ENCODE peak calls at places on chromosomes 7 and 10, in nine cellular contexts. U is IMR-90, X is dorsolateral prefrontal cortex, L is lung, B is heart left ventricle, A is thyroid gland, W is astrocyte of the spinal cord, Q is fibroblast of lung, J is ovary. N is an unnamed sample.

GRCh38 chr7:38731195-38731594 is 100.0 kb upstream of the AMPH start:
- DNase-seq in U (peak; percentile 49), X (no peak), L (no peak), B (no peak), A (no peak), W (peak; percentile 22), Q (peak; percentile 43), J (no peak), N (peak; percentile 14)

GRCh38 chr7:110600983-110601382 is 489.9 kb upstream of the LRRN3 start:
- DNase-seq in U (no peak), X (no peak), L (no peak), B (no peak), A (peak; percentile 1), W (no peak), Q (no peak), J (no peak), N (no peak)

GRCh38 chr10:30455816-30456215 is 21.8 kb downstream of the MAP3K8 start:
- DNase-seq in U (no peak), X (no peak), L (no peak), B (no peak), A (peak; percentile 14), W (no peak), Q (no peak), J (peak; percentile 60), N (no peak)

GRCh38 chr7:31122649-31123058 is 70.5 kb downstream of the ADCYAP1R1 start:
- DNase-seq in U (peak; percentile 90), X (no peak), L (peak; percentile 74), B (peak; percentile 60), A (peak; percentile 55), W (peak; percentile 85), Q (peak; percentile 81), J (peak; percentile 66), N (peak; percentile 81)

GRCh38 chr7:113200281-113200680 is 81.9 kb upstream of the SMIM30 start:
- DNase-seq in U (no peak), X (no peak), L (no peak), B (no peak), A (no peak), W (no peak), Q (peak; percentile 15), J (no peak), N (no peak)

GRCh38 chr10:77796311-77796915 is 130.1 kb downstream of the DLG5 start:
- DNase-seq in U (no peak), X (no peak), L (no peak), B (no peak), A (no peak), W (no peak), Q (no peak), J (no peak), N (no peak)

GRCh38 chr7:134359787-134360432 is 43.2 kb upstream of the SLC35B4 start:
- DNase-seq in U (no peak), X (no peak), L (no peak), B (no peak), A (no peak), W (no peak), Q (no peak), J (no peak), N (no peak)

GRCh38 chr7:79317728-79318127 is 135.7 kb downstream of the MAGI2 start:
- DNase-seq in U (peak; percentile 97), X (no peak), L (no peak), B (no peak), A (no peak), W (peak; percentile 83), Q (peak; percentile 92), J (no peak), N (peak; percentile 93)

GRCh38 chr7:155355176-155355575 is 57.5 kb downstream of the INSIG1 start:
- DNase-seq in U (no peak), X (peak; percentile 42), L (no peak), B (no peak), A (no peak), W (no peak), Q (no peak), J (no peak), N (no peak)

GRCh38 chr7:154919324-154920222 is 83.4 kb downstream of the PAXIP1 start:
- DNase-seq in U (no peak), X (no peak), L (no peak), B (no peak), A (no peak), W (no peak), Q (no peak), J (no peak), N (peak; percentile 77)

GRCh38 chr10:43221419-43222293 is 45.2 kb downstream of the RASGEF1A start:
- DNase-seq in U (no peak), X (peak; percentile 34), L (no peak), B (peak; percentile 5), A (peak; percentile 0), W (no peak), Q (no peak), J (peak; percentile 8), N (no peak)

GRCh38 chr7:24917510-24918239 is 62.3 kb downstream of the OSBPL3 start:
- DNase-seq in U (peak; percentile 90), X (no peak), L (no peak), B (no peak), A (no peak), W (peak; percentile 82), Q (peak; percentile 94), J (no peak), N (peak; percentile 64)

GRCh38 chr10:58054881-58055280 is 212.8 kb downstream of the IPMK start:
- DNase-seq in U (peak; percentile 27), X (no peak), L (no peak), B (no peak), A (no peak), W (no peak), Q (no peak), J (no peak), N (no peak)

GRCh38 chr10:71647526-71648354 is 71.8 kb downstream of the C10orf105 start:
- DNase-seq in U (no peak), X (no peak), L (no peak), B (no peak), A (no peak), W (no peak), Q (no peak), J (no peak), N (no peak)

GRCh38 chr10:64115913-64116643 is 594.9 kb downstream of the REEP3 start:
- DNase-seq in U (no peak), X (no peak), L (no peak), B (no peak), A (no peak), W (peak; percentile 4), Q (no peak), J (no peak), N (peak; percentile 5)

DNA sequence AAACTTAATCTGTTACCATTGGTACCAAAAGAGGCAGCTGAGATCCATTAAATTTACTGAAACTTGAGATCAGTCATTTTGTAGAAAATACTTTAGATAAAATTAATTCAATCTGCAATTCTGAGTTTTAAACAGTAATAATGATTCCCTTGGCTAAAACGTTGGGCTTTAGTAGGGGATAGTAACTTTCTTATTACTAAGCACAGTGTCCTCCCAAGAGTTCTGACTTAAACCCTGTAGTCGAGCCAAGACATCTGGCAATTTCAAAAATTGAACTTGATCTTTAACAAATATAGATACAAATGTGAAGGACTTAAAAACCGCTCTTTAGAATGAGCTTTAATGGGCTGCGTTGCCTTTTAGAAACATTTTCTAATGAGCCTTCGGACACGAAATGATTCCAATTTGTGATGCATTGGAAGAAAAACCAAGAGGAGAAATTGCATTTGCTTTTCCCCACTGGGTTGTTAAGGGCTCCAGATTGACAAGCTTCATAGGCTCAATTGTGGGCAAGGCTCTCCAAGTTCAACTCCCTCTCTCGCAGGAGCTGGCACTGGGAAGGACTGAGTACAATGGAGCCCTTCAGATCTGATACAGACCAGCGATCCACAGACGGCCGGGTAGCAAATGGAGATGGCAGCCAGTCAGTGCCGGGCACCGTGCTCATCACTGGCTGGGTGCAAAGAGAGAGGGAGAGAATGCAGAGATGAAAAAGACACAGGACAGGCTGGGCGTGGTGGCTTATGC is 921.3 kb upstream of the AUTS2 start:
- DNase-seq in U (no peak), X (peak; percentile 78), L (no peak), B (no peak), A (peak; percentile 3), W (no peak), Q (no peak), J (no peak), N (no peak)
- TF ChIP-seq CTCF in U (no peak), X (no peak), L (no peak), B (no peak), A (no peak), W (no peak), Q (no peak), J (no peak), N (no peak)

GRCh38 chr7:3028071-3028766 is 15.4 kb downstream of the CARD11 start:
- DNase-seq in U (peak; percentile 46), X (no peak), L (no peak), B (no peak), A (no peak), W (peak; percentile 63), Q (peak; percentile 75), J (peak; percentile 23), N (peak; percentile 85)

GRCh38 chr7:3027005-3027404 is 16.7 kb downstream of the CARD11 start:
- DNase-seq in U (no peak), X (no peak), L (no peak), B (no peak), A (no peak), W (no peak), Q (no peak), J (no peak), N (peak; percentile 1)

GRCh38 chr7:3027455-3027854 is 16.2 kb downstream of the CARD11 start:
- DNase-seq in U (no peak), X (no peak), L (no peak), B (no peak), A (no peak), W (no peak), Q (no peak), J (no peak), N (peak; percentile 27)

GRCh38 chr7:3028767-3029111 is 14.9 kb downstream of the CARD11 start:
- DNase-seq in U (no peak), X (no peak), L (no peak), B (no peak), A (no peak), W (no peak), Q (no peak), J (no peak), N (no peak)

GRCh38 chr7:3029138-3029537 is 14.5 kb downstream of the CARD11 start:
- DNase-seq in U (no peak), X (no peak), L (no peak), B (no peak), A (no peak), W (no peak), Q (no peak), J (no peak), N (no peak)
- H3K4me3 ChIP-seq in U (no peak overlapping the region), X (no peak overlapping the region), L (no peak overlapping the region), B (no peak overlapping the region), A (no peak overlapping the region), W (no peak overlapping the region), Q (no peak overlapping the region), J (no peak overlapping the region), N (no peak overlapping the region)

DNA sequence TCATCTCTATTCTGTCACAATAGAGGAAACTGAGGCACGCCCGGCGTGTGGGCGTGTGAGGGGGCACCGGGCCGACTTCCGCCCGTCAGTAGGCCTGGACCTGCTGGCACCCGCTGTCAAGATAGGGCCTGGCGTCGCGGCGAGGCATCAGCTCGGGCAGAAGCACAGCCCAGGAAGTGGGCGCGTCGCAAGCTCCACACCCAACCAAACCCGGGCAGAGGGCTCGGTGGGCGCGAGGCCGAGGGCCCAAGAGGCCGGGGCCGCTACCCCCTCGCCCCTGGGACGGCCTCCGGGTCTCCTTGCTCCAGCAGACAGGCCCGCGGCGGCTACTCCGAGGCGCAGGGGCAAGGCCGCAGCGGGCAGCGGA is 91.2 kb downstream of the SPAG6 start:
- DNase-seq in U (no peak), X (peak; percentile 47), L (peak; percentile 35), B (no peak), A (no peak), W (no peak), Q (no peak), J (no peak), N (no peak)
- TF ChIP-seq CTCF in U (no peak), X (no peak), L (no peak), B (no peak), A (peak; percentile 8), W (no peak), Q (no peak), J (no peak), N (no peak)

GRCh38 chr7:55120501-55121198 is 101.8 kb downstream of the EGFR start:
- DNase-seq in U (peak; percentile 90), X (no peak), L (no peak), B (no peak), A (no peak), W (no peak), Q (peak; percentile 71), J (no peak), N (peak; percentile 96)
- H3K4me3 ChIP-seq in U (no peak overlapping the region), X (no peak overlapping the region), L (no peak overlapping the region), B (no peak overlapping the region), A (no peak overlapping the region), W (no peak overlapping the region), Q (no peak overlapping the region), J (no peak overlapping the region), N (no peak overlapping the region)

N was measured in epithelial cell of esophagus.